ENCODE peak calls at places on chromosomes 3 and 15, in six cellular contexts. E is omental fat pad, F is astrocyte of the spinal cord, M is mesothelial cell of epicardium, H is B cell, O is ascending aorta. C is an unnamed sample.

GRCh38 chr3:23713641-23714040 is 92.1 kb upstream of the UBE2E1 start:
- DNase-seq in F (peak), H (no peak), O (no peak), M (no peak), E (no peak), C (no peak)

GRCh38 chr15:84715442-84716035 is 400 bp downstream of the SEC11A start:
- DNase-seq in E (no peak), M (peak), O (no peak), F (peak), H (no peak), C (peak)

GRCh38 chr15:44532689-44533088 is 4.3 kb upstream of the EIF3J start:
- DNase-seq in O (no peak), F (no peak), M (no peak), H (no peak), E (no peak), C (no peak)

GRCh38 chr3:122893754-122894668 is 99.1 kb downstream of the SLC49A4 start:
- DNase-seq in O (no peak), M (no peak), E (no peak), H (no peak), F (no peak), C (no peak)

GRCh38 chr3:57141719-57142118 is 23.4 kb downstream of the IL17RD start:
- DNase-seq in M (no peak), H (no peak), E (no peak), O (no peak), F (no peak), C (no peak)

GRCh38 chr15:91915576-91915975 is 62.1 kb downstream of the SLCO3A1 start:
- DNase-seq in H (no peak), E (no peak), O (no peak), F (no peak), M (no peak), C (no peak)

GRCh38 chr15:76875911-76876310 is 29.2 kb downstream of the SCAPER start:
- DNase-seq in E (no peak), F (no peak), O (no peak), M (no peak), H (no peak), C (no peak)

GRCh38 chr3:60056394-60056793 is 1006.6 kb upstream of the CFAP20DC start:
- DNase-seq in O (no peak), H (no peak), E (no peak), F (no peak), M (no peak), C (no peak)

GRCh38 chr3:195269375-195270078 is 1.4 kb downstream of the XXYLT1 start:
- DNase-seq in M (no peak), E (no peak), H (no peak), F (no peak), O (no peak), C (no peak)

GRCh38 chr3:31466016-31466415 is 66.7 kb upstream of the STT3B start:
- DNase-seq in F (peak), E (no peak), M (no peak), O (no peak), H (no peak), C (no peak)

GRCh38 chr3:42662037-42662812 is 8.7 kb downstream of the ZBTB47 start:
- DNase-seq in F (no peak), H (no peak), M (no peak), E (no peak), O (no peak), C (no peak)

GRCh38 chr3:8445861-8446260 is 55.8 kb upstream of the LMCD1 start:
- DNase-seq in F (peak), M (no peak), E (no peak), H (no peak), O (no peak), C (no peak)

GRCh38 chr3:4421121-4421520 is 45.9 kb downstream of the SUMF1 start:
- DNase-seq in E (no peak), O (no peak), M (no peak), F (peak), H (no peak), C (peak)

GRCh38 chr3:50275996-50276761 is 2.7 kb upstream of the LSMEM2 start:
- DNase-seq in F (no peak), M (no peak), E (no peak), H (no peak), O (no peak), C (peak)

GRCh38 chr3:128060473-128061381 is 8.5 kb downstream of the SEC61A1 start:
- DNase-seq in M (no peak), F (peak), E (no peak), H (no peak), O (no peak), C (no peak)

GRCh38 chr3:195250473-195251251 is 20.3 kb downstream of the XXYLT1 start:
- DNase-seq in O (no peak), E (no peak), H (peak), F (peak), M (peak), C (no peak)

GRCh38 chr3:175535351-175535750 is 676.2 kb downstream of the NAALADL2 start:
- DNase-seq in H (no peak), O (no peak), E (no peak), M (no peak), F (no peak), C (no peak)

GRCh38 chr3:157499342-157499963 is 3.8 kb downstream of the VEPH1 start:
- DNase-seq in H (no peak), O (no peak), M (peak), E (no peak), F (peak), C (peak)

GRCh38 chr3:33007776-33008175 is 56.3 kb downstream of the CCR4 start:
- DNase-seq in E (no peak), H (no peak), F (no peak), M (no peak), O (no peak), C (no peak)

GRCh38 chr15:96359772-96360498 is 29.4 kb downstream of the NR2F2 start:
- DNase-seq in H (no peak), F (peak), M (peak), O (no peak), E (no peak), C (no peak)

GRCh38 chr3:46006243-46006642 is 10.6 kb upstream of the FYCO1 start:
- DNase-seq in H (no peak), M (no peak), E (no peak), O (no peak), F (no peak), C (no peak)

GRCh38 chr3:193922034-193922774 is 213.7 kb upstream of the HES1 start:
- DNase-seq in H (no peak), O (no peak), F (no peak), M (no peak), E (no peak), C (no peak)

GRCh38 chr3:191688756-191689433 is 227.9 kb downstream of the PYDC2 start:
- DNase-seq in H (no peak), O (no peak), F (no peak), M (no peak), E (no peak), C (no peak)

GRCh38 chr15:78951841-78952238 is 7.0 kb upstream of the CTSH start:
- DNase-seq in F (no peak), O (no peak), E (no peak), M (no peak), H (no peak), C (no peak)

GRCh38 chr3:38521391-38521987 is 25.3 kb downstream of the EXOG start:
- DNase-seq in O (no peak), H (peak), F (peak), M (peak), E (peak), C (peak)

GRCh38 chr15:40914486-40914885 is 14.7 kb upstream of the DLL4 start:
- DNase-seq in M (no peak), F (no peak), E (no peak), O (no peak), H (no peak), C (no peak)

GRCh38 chr3:188133646-188134045 is 20.3 kb upstream of the LPP start:
- DNase-seq in E (no peak), H (no peak), F (peak), O (no peak), M (no peak), C (peak)

GRCh38 chr3:52794612-52795099 is at the start of gene ITIH3:
- DNase-seq in F (no peak), O (no peak), M (no peak), H (no peak), E (no peak), C (no peak)

GRCh38 chr15:83955806-83956265 is 279.7 kb upstream of the GOLGA6L4 start:
- DNase-seq in E (no peak), M (no peak), O (no peak), F (no peak), H (no peak), C (no peak)

GRCh38 chr15:50192926-50193595 is 11.1 kb downstream of the SLC27A2 start:
- DNase-seq in M (no peak), H (no peak), F (no peak), O (no peak), E (no peak), C (no peak)

GRCh38 chr15:45603881-45604280 is 16.7 kb downstream of the BLOC1S6 start:
- DNase-seq in F (no peak), H (no peak), M (no peak), O (no peak), E (no peak), C (no peak)

GRCh38 chr15:49589030-49589429 is 31.6 kb downstream of the FAM227B start:
- DNase-seq in M (no peak), E (no peak), F (no peak), O (no peak), H (no peak), C (no peak)

GRCh38 chr15:51971353-51972133 is at the start of gene LEO1:
- DNase-seq in M (peak), H (peak), E (peak), F (peak), O (peak), C (peak)

GRCh38 chr3:159667261-159667660 is 321.4 kb upstream of the IL12A start:
- DNase-seq in H (no peak), E (no peak), O (no peak), F (peak), M (no peak), C (no peak)

GRCh38 chr3:49607796-49608195 is 53.5 kb downstream of the BSN start:
- DNase-seq in F (no peak), H (no peak), E (no peak), M (peak), O (no peak), C (no peak)

GRCh38 chr15:82809308-82810060 is at the start of gene WHAMM:
- DNase-seq in O (peak), M (peak), H (peak), E (peak), F (peak), C (peak)
- TF ChIP-seq CTCF in O (peak), M (no peak), H (no peak), E (no peak), F (peak), C (no peak)

DNA sequence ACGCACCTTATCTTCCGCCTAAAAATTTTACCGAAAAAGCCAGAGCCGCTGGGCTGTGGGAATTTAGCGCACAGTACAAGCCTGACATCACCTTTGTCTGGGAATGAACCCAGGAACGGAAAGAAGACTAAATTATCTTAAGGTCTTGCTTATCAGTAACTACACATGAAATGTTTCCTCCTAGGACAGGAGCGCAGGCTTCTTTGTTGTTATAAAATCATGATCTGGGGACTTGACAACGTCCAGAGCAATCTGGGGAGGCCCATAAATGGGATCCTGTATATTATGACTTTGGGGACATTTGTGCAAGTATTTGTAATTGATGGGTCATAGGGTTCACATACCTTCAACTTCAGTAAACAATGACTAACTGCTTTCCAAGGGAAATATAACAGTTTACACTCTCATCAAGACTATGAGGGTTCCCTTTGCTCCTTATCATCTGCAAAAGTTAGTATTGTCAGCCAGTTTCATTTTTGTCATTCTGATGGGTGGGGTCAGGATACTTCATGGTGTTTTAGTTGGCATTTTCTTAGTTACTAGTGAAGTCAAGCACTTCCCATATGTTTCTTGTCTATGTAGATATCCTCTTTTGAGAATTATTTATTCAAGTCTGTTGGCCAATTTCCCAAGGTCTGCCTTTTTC is 213.9 kb upstream of the PFN2 start:
- DNase-seq in F (peak), E (no peak), H (no peak), O (no peak), M (no peak), C (no peak)
- TF ChIP-seq CTCF in F (no peak), E (no peak), H (no peak), O (no peak), M (peak), C (peak)

GRCh38 chr3:104214277-104214676 is 1152.4 kb upstream of the ALCAM start:
- DNase-seq in O (no peak), E (no peak), M (no peak), H (no peak), F (no peak), C (no peak)
- TF ChIP-seq CTCF in O (no peak), E (no peak), M (no peak), H (no peak), F (no peak), C (no peak)

GRCh38 chr3:14368885-14369284 is 33.5 kb upstream of the SLC6A6 start:
- DNase-seq in O (no peak), F (no peak), H (no peak), M (no peak), E (no peak), C (no peak)

GRCh38 chr3:14371573-14372474 is 30.6 kb upstream of the SLC6A6 start:
- DNase-seq in F (peak), M (no peak), H (no peak), O (peak), E (peak), C (peak)

GRCh38 chr3:14368146-14368545 is 34.3 kb upstream of the SLC6A6 start:
- DNase-seq in F (no peak), M (no peak), O (no peak), H (no peak), E (no peak), C (no peak)

GRCh38 chr3:14370719-14371572 is 31.5 kb upstream of the SLC6A6 start:
- DNase-seq in H (no peak), E (no peak), F (no peak), O (no peak), M (no peak), C (no peak)

DNA sequence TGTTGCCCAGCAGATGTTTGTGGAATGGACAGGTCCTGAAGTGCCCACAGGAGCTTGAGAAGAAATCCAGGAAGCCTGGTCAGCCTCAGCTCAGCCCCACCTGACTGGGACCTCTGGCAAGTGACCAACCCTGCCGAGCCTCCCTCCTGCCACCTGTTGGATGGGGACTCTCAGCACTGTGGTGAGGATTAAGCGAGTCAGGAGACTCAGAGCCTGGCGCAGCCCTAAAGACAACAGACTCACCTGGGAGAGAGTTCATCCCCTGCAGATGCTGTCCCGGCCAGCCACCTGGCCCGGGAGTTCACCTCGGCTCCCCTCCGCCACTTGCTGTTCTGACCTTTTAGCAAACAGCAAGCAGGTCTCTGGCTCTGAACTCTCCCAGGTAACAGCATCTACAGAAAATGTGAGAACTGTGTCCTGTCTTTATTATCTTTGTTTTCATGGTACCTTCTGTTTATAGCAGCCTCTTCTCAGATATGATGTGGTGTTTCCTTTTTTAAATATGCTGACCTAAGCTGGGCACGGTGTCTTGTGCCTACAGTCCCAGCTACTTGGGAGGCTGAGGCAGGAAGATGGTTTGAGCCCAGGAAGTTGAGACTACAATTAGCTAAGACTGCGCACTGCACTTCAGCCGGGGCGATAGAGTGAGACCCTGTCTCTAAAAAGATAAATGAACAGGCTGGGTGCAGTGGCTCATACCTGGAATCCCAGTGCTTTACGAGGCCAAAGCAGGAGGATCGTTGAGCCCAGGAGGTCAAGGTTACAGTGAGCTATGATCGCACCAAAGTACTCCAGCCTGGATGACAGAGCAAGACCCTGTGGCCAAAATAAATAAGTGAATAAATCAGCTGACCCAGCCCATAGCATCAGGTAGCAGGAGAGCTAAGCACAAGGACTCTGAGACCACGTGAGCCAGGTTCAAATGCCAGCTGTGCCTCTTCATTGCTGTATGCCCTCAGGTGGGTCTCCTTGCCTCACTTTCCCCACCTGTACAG is 32.4 kb upstream of the SLC6A6 start:
- DNase-seq in M (no peak), F (no peak), E (no peak), O (no peak), H (no peak), C (no peak)
- TF ChIP-seq CTCF in M (no peak), F (no peak), E (no peak), O (no peak), H (no peak), C (no peak)

DNA sequence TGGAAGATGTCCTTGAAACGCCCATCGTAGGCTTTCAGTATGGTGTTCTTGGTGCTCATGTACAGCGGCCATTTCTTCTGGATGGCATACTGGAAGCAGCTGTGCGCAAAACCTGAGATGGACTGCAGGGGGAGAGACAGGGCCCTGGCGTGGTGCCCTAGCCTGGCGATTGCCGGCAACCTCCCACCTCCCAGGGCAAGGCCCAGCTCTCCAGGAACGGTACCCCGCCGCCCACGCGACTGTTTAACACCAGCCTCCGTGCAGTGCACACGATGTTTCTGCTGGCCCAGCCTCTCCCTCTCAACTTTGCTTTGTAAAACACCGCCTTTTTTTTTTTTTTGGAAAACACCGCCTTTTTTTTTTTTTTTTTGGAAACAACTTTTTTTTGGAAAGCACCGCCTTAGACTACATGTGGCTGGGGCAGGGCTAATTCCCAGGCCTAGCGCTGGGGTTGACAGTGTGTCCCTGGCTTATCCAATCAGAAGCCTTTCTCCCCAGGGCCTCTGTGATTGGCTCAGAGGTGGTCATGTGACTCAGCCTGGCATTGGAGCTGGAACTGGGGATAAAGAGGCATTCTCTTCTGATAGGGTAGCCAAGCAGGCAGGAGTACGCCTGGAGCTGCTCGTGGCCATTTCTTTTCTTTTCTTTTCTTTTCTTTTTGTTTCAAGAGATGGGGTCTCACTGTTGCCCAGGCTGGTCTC is 14.7 kb downstream of the IDH2 start:
- DNase-seq in O (no peak), E (no peak), H (no peak), F (no peak), M (no peak), C (peak)
- TF ChIP-seq CTCF in O (no peak), E (no peak), H (no peak), F (peak), M (no peak), C (no peak)

DNA sequence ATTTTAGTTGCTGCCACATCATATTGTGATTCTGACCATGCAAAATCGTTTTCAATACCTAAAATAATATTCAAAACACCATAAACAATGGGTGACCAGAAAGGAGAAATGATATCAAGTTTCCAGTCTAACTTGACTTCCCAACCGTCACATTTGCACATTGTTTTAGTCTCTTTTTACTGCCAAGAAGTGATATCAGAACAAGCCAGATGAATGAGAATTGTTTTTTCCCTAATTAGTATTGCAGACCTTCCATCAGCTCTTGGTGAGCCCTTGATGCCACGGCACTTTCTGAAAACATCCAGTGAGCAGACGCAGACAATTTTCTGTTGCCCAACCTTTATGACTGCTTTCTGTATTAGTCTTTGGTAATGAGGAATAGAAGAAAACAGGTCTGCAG is 62.5 kb downstream of the SPATA16 start:
- DNase-seq in H (no peak), E (no peak), F (no peak), O (no peak), M (no peak), C (no peak)
- TF ChIP-seq CTCF in H (no peak), E (no peak), F (no peak), O (no peak), M (no peak), C (no peak)

C was measured in activated CD8-positive, alpha-beta T cell treated with anti-CD3 and anti-CD28 coated beads for 36 hours.